ENCODE peak calls at places on chromosome 19, in four cellular contexts. One of them, this sample, is unnamed. For H3K4me1, the result is how much of the 10 kb centered on the place peaks cover.

GRCh38 chr19:11221082-11221598 is 18.3 kb upstream of the ANGPTL8 start:
- DNase-seq in heart right ventricle: no peak
- DNase-seq in psoas muscle: no peak
- DNase-seq in tibial nerve: no peak
- DNase-seq in this sample: no peak

GRCh38 chr19:51364200-51365106 is 1.7 kb downstream of the ETFB start:
- DNase-seq in tibial nerve: no peak
- DNase-seq in psoas muscle: no peak
- DNase-seq in heart right ventricle: no peak
- DNase-seq in this sample: no peak

GRCh38 chr19:13847900-13848677 is 28.8 kb upstream of the NANOS3 start:
- DNase-seq in tibial nerve: no peak
- DNase-seq in psoas muscle: no peak
- DNase-seq in heart right ventricle: no peak
- DNase-seq in this sample: no peak

GRCh38 chr19:55069137-55069858 is 6.3 kb upstream of the RDH13 start:
- DNase-seq in psoas muscle: no peak
- DNase-seq in tibial nerve: no peak
- DNase-seq in heart right ventricle: no peak
- DNase-seq in this sample: peak

GRCh38 chr19:51810228-51810627 is 15.3 kb downstream of the FPR3 start:
- DNase-seq in psoas muscle: no peak
- DNase-seq in tibial nerve: no peak
- DNase-seq in heart right ventricle: no peak
- DNase-seq in this sample: no peak

GRCh38 chr19:49423985-49424303 is 703 bp upstream of the PTH2 start:
- DNase-seq in psoas muscle: no peak
- DNase-seq in heart right ventricle: no peak
- DNase-seq in tibial nerve: no peak
- DNase-seq in this sample: no peak

GRCh38 chr19:19217110-19217509 is 5.4 kb downstream of the NCAN start:
- DNase-seq in heart right ventricle: no peak
- DNase-seq in tibial nerve: no peak
- DNase-seq in psoas muscle: no peak
- DNase-seq in this sample: no peak

GRCh38 chr19:275958-276646 is 15.1 kb downstream of the PLPP2 start:
- DNase-seq in heart right ventricle: no peak
- DNase-seq in tibial nerve: no peak
- DNase-seq in psoas muscle: no peak
- DNase-seq in this sample: no peak

GRCh38 chr19:13537454-13537853 is 31.2 kb upstream of the CACNA1A start:
- DNase-seq in psoas muscle: no peak
- DNase-seq in tibial nerve: no peak
- DNase-seq in heart right ventricle: no peak
- DNase-seq in this sample: no peak

GRCh38 chr19:39727070-39727800 is 10.6 kb downstream of the CLC start:
- DNase-seq in psoas muscle: no peak
- DNase-seq in tibial nerve: no peak
- DNase-seq in heart right ventricle: no peak
- DNase-seq in this sample: no peak

GRCh38 chr19:19866599-19867248 is 1.0 kb downstream of the ZNF253 start:
- DNase-seq in tibial nerve: no peak
- DNase-seq in heart right ventricle: no peak
- DNase-seq in psoas muscle: no peak
- DNase-seq in this sample: peak

GRCh38 chr19:57558525-57558924 is 1.1 kb downstream of the ZNF550 start:
- DNase-seq in psoas muscle: no peak
- DNase-seq in tibial nerve: no peak
- DNase-seq in heart right ventricle: no peak
- DNase-seq in this sample: no peak

GRCh38 chr19:49764341-49764740 is 1.2 kb upstream of the TSKS start:
- DNase-seq in psoas muscle: no peak
- DNase-seq in heart right ventricle: no peak
- DNase-seq in tibial nerve: no peak
- DNase-seq in this sample: no peak

GRCh38 chr19:16447015-16447384 is 24.8 kb downstream of the EPS15L1 start:
- DNase-seq in tibial nerve: peak
- DNase-seq in heart right ventricle: peak
- DNase-seq in psoas muscle: peak
- DNase-seq in this sample: peak

GRCh38 chr19:13152854-13153626 is 2.8 kb downstream of the IER2 start:
- DNase-seq in heart right ventricle: peak
- DNase-seq in psoas muscle: peak
- DNase-seq in tibial nerve: peak
- DNase-seq in this sample: peak

GRCh38 chr19:38556521-38557174 is 61.1 kb downstream of the MAP4K1 start:
- DNase-seq in psoas muscle: no peak
- DNase-seq in tibial nerve: no peak
- DNase-seq in heart right ventricle: no peak
- DNase-seq in this sample: no peak

GRCh38 chr19:4639531-4640246 is 373 bp downstream of the TNFAIP8L1 start:
- DNase-seq in heart right ventricle: peak
- DNase-seq in tibial nerve: no peak
- DNase-seq in psoas muscle: peak
- DNase-seq in this sample: peak

GRCh38 chr19:32039446-32039845 is 306.0 kb upstream of the ZNF507 start:
- DNase-seq in tibial nerve: no peak
- DNase-seq in heart right ventricle: no peak
- DNase-seq in psoas muscle: no peak
- DNase-seq in this sample: no peak

GRCh38 chr19:32675720-32676185 is at the start of gene RGS9BP:
- DNase-seq in psoas muscle: peak
- DNase-seq in heart right ventricle: peak
- DNase-seq in tibial nerve: peak
- DNase-seq in this sample: peak

GRCh38 chr19:42150353-42150752 is 18.1 kb upstream of the POU2F2 start:
- DNase-seq in tibial nerve: no peak
- DNase-seq in psoas muscle: no peak
- DNase-seq in heart right ventricle: no peak
- DNase-seq in this sample: no peak

GRCh38 chr19:55599468-55600335 is at the start of the genes FIZ1 and ZNF524:
- DNase-seq in heart right ventricle: peak
- DNase-seq in tibial nerve: peak
- DNase-seq in psoas muscle: peak
- DNase-seq in this sample: peak

GRCh38 chr19:16435999-16436650 is 35.6 kb downstream of the EPS15L1 start:
- DNase-seq in tibial nerve: no peak
- DNase-seq in psoas muscle: no peak
- DNase-seq in heart right ventricle: no peak
- DNase-seq in this sample: no peak

GRCh38 chr19:42242071-42242511 is 311 bp downstream of the GSK3A start:
- DNase-seq in heart right ventricle: no peak
- DNase-seq in tibial nerve: no peak
- DNase-seq in psoas muscle: no peak
- DNase-seq in this sample: no peak

GRCh38 chr19:18160792-18161690 is 8.1 kb downstream of the PIK3R2 start:
- DNase-seq in heart right ventricle: peak
- DNase-seq in psoas muscle: peak
- DNase-seq in tibial nerve: peak
- DNase-seq in this sample: peak

GRCh38 chr19:15829277-15829770 is 13.9 kb upstream of the OR10H1 start:
- DNase-seq in tibial nerve: no peak
- DNase-seq in psoas muscle: no peak
- DNase-seq in heart right ventricle: no peak
- DNase-seq in this sample: no peak

GRCh38 chr19:40778045-40778864 is at the start of gene RAB4B:
- DNase-seq in tibial nerve: peak
- DNase-seq in psoas muscle: peak
- DNase-seq in heart right ventricle: peak
- DNase-seq in this sample: peak

GRCh38 chr19:42038675-42039074 is 31.3 kb downstream of the GRIK5 start:
- DNase-seq in tibial nerve: no peak
- DNase-seq in heart right ventricle: peak
- DNase-seq in psoas muscle: no peak
- DNase-seq in this sample: no peak

GRCh38 chr19:18156841-18157464 is 4.0 kb downstream of the PIK3R2 start:
- DNase-seq in tibial nerve: peak
- DNase-seq in psoas muscle: peak
- DNase-seq in heart right ventricle: peak
- DNase-seq in this sample: peak

GRCh38 chr19:35645680-35646511 is 2.2 kb upstream of the COX6B1 start:
- DNase-seq in tibial nerve: no peak
- DNase-seq in heart right ventricle: no peak
- DNase-seq in psoas muscle: no peak
- DNase-seq in this sample: no peak

GRCh38 chr19:35642798-35643254 is 1.3 kb downstream of the ETV2 start:
- DNase-seq in tibial nerve: no peak
- DNase-seq in psoas muscle: no peak
- DNase-seq in heart right ventricle: no peak
- DNase-seq in this sample: no peak

GRCh38 chr19:35643255-35644205 is 2.0 kb downstream of the ETV2 start:
- DNase-seq in psoas muscle: peak
- DNase-seq in tibial nerve: peak
- DNase-seq in heart right ventricle: peak
- DNase-seq in this sample: peak

GRCh38 chr19:35644206-35644986 is 2.9 kb downstream of the ETV2 start:
- DNase-seq in psoas muscle: peak
- DNase-seq in heart right ventricle: peak
- DNase-seq in tibial nerve: peak
- DNase-seq in this sample: peak

DNA sequence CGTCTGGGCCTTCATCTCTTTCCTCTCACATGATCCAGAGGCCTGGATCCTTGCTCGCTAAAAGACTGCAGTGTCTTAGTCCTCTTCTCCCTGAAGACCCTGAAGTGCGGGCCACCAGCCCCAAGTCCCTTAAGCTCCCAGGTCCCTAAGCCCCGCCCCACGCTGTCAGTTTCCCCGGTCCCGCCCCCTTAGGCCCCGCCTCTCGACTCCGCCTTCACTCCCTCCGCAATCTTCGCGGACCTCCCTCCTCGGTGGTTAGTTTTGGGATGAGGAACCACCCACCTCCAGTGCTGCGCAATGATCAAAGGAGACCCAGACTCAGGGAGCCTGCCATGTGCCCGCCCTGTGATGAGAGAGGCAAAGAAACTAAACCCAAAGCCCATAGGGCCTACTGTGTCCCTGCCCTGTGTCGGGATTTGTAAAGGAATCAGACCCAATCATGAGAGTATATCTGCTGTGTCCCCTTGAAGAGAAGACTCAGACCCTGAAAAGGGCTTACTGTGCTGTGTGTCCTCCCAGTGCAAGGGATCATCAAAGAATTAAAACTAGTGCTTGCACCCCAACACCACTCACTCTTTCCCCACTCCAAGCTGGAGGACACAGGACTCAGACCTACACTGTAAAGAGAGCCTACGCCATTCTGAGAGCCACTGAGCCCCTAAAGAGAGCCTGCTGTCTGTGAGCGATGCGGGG is 3.0 kb upstream of the COX6B1 start:
- DNase-seq in tibial nerve: peak
- DNase-seq in psoas muscle: peak
- DNase-seq in heart right ventricle: peak
- DNase-seq in this sample: peak
- H3K4me1 ChIP-seq in tibial nerve: under half
- H3K4me1 ChIP-seq in psoas muscle: under half
- H3K4me1 ChIP-seq in heart right ventricle: half or more
- H3K4me1 ChIP-seq in this sample: under half

DNA sequence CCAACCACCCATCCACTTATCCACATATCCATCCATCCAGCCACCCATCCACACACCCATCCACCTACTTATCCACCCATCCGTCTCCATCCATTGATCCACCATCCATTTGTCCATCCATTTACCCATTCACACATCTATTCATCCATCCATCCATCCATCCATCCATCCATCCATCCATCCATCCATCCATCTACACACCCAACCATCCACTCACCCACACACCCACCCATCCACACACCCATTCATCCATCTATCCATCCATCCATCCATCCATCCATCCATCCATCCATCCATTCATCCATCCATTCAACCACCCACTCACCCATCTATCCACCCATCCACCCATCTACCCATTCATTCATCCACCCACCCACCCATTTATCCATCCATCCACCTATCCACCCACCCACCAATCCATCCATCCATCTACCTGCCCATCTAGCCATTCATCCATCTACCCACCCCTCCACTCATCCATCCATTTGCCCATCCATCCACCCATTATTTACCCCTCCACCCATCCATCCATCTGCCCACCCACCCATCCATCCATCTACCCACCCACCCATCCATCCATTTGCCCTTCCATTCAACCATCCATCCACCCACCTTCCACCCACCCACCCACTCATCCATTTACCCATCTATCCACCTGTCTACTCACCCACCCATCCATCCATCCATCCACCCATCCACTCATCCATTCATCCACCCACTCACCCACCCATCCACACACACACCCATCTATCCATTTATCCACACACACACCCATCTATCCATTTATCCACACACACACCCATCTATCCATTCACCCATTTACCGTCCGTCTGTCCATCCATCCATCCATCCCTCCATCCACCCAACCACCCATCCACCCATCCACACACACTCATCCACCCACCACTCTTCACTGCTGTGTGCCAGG is 2.5 kb upstream of the TMPRSS9 start:
- DNase-seq in tibial nerve: no peak
- DNase-seq in heart right ventricle: no peak
- DNase-seq in psoas muscle: no peak
- DNase-seq in this sample: no peak
- H3K4me1 ChIP-seq in tibial nerve: under half
- H3K4me1 ChIP-seq in heart right ventricle: under half
- H3K4me1 ChIP-seq in psoas muscle: under half
- H3K4me1 ChIP-seq in this sample: under half

DNA sequence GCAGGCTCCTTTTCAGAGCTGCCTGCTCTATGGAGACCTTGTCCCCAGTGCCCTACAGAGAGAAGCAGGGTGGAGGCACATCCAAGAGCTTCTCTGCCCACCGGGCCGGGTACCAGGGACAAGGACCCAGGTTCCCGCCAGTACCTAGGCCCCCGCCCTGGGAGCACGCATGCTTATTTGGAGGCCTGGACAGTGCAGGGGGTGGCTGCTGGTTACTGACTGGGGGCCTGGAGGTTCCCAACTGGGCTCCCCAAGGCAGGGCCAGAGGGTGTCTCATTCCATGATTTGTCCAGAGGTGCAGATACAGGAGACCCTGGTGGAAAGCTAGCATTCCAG is 66.9 kb downstream of the CHST8 start:
- DNase-seq in psoas muscle: no peak
- DNase-seq in tibial nerve: no peak
- DNase-seq in heart right ventricle: no peak
- DNase-seq in this sample: peak
- H3K4me1 ChIP-seq in psoas muscle: under half
- H3K4me1 ChIP-seq in tibial nerve: under half
- H3K4me1 ChIP-seq in heart right ventricle: under half
- H3K4me1 ChIP-seq in this sample: under half

GRCh38 chr19:47487551-47488515 is 3.8 kb upstream of the KPTN start:
- DNase-seq in heart right ventricle: no peak
- DNase-seq in psoas muscle: no peak
- DNase-seq in tibial nerve: no peak
- DNase-seq in this sample: peak

GRCh38 chr19:47483800-47484690 is at the start of gene KPTN:
- DNase-seq in heart right ventricle: peak
- DNase-seq in tibial nerve: peak
- DNase-seq in psoas muscle: peak
- DNase-seq in this sample: peak

GRCh38 chr19:47485210-47485609 is 1.2 kb upstream of the KPTN start:
- DNase-seq in tibial nerve: no peak
- DNase-seq in heart right ventricle: no peak
- DNase-seq in psoas muscle: no peak
- DNase-seq in this sample: no peak

GRCh38 chr19:47489072-47489914 is 5.3 kb upstream of the KPTN start:
- DNase-seq in psoas muscle: no peak
- DNase-seq in tibial nerve: no peak
- DNase-seq in heart right ventricle: no peak
- DNase-seq in this sample: peak

GRCh38 chr19:47486900-47487299 is 2.9 kb upstream of the KPTN start:
- DNase-seq in psoas muscle: no peak
- DNase-seq in heart right ventricle: no peak
- DNase-seq in tibial nerve: no peak
- DNase-seq in this sample: no peak
- H3K4me1 ChIP-seq in psoas muscle: under half
- H3K4me1 ChIP-seq in heart right ventricle: under half
- H3K4me1 ChIP-seq in tibial nerve: under half
- H3K4me1 ChIP-seq in this sample: under half

This sample was measured in upper lobe of right lung.